ENCODE peak calls at places on chromosome 13, in seven cellular contexts. V is pulmonary artery endothelial cell, F is mammary epithelial cell, G is HCT116, E is GM06990, Z is GDM1, B is hypothalamus. K is an unnamed sample.

GRCh38 chr13:27171244-27171829 is at the start of gene USP12:
- DNase-seq in V (no peak), F (peak; percentile 23), G (no peak), E (peak; percentile 53), Z (peak; percentile 58), B (peak; percentile 39), K (peak; percentile 88)

GRCh38 chr13:32905063-32905863 is 111.0 kb upstream of the KL start:
- DNase-seq in V (no peak), F (peak; percentile 33), G (no peak), E (peak; percentile 48), Z (no peak), B (no peak), K (no peak)

GRCh38 chr13:32426191-32426980 is 1.5 kb downstream of the N4BP2L1 start:
- DNase-seq in V (no peak), F (no peak), G (no peak), E (peak; percentile 65), Z (no peak), B (no peak), K (no peak)

GRCh38 chr13:40061466-40062450 is 406.3 kb downstream of the COG6 start:
- DNase-seq in V (no peak), F (peak; percentile 86), G (no peak), E (no peak), Z (no peak), B (no peak), K (no peak)

GRCh38 chr13:110014719-110015118 is 228.3 kb upstream of the IRS2 start:
- DNase-seq in V (no peak), F (no peak), G (no peak), E (no peak), Z (no peak), B (no peak), K (no peak)

GRCh38 chr13:111245781-111246384 is 74.6 kb upstream of the TEX29 start:
- DNase-seq in V (no peak), F (peak; percentile 37), G (no peak), E (no peak), Z (no peak), B (no peak), K (no peak)

GRCh38 chr13:47555235-47555634 is 445.8 kb downstream of the SUCLA2 start:
- DNase-seq in V (no peak), F (peak; percentile 45), G (no peak), E (no peak), Z (no peak), B (no peak), K (no peak)

GRCh38 chr13:27997904-27998522 is 9.5 kb upstream of the URAD start:
- DNase-seq in V (no peak), F (peak; percentile 36), G (peak; percentile 70), E (no peak), Z (peak; percentile 42), B (no peak), K (no peak)

GRCh38 chr13:51148223-51148951 is 37.3 kb upstream of the C13orf42 start:
- DNase-seq in V (no peak), F (no peak), G (no peak), E (no peak), Z (no peak), B (no peak), K (peak; percentile 70)

GRCh38 chr13:41457589-41458186 is 338 bp downstream of the RGCC start:
- DNase-seq in V (no peak), F (no peak), G (no peak), E (peak; percentile 45), Z (no peak), B (no peak), K (no peak)

GRCh38 chr13:33509642-33510229 is 224.2 kb upstream of the STARD13 start:
- DNase-seq in V (peak; percentile 78), F (no peak), G (no peak), E (no peak), Z (no peak), B (no peak), K (peak; percentile 9)

GRCh38 chr13:25171170-25171516 is 945 bp downstream of the AMER2 start:
- DNase-seq in V (no peak), F (no peak), G (no peak), E (no peak), Z (no peak), B (no peak), K (no peak)

GRCh38 chr13:113800576-113800926 is 41.5 kb downstream of the TMEM255B start:
- DNase-seq in V (no peak), F (no peak), G (no peak), E (no peak), Z (no peak), B (no peak), K (no peak)

GRCh38 chr13:102131246-102131645 is 270.6 kb downstream of the FGF14 start:
- DNase-seq in V (no peak), F (no peak), G (no peak), E (no peak), Z (no peak), B (no peak), K (no peak)

K was measured in posterior cingulate gyrus.